ENCODE peak calls at places on chromosomes 3 and 15, in six cellular contexts. X is neuronal stem cell, A is mesenchymal stem cell, V is IMR-90, W is H9, D is H1. F is an unnamed sample.

GRCh38 chr3:129824926-129825541 is 68.5 kb downstream of the TMCC1 start:
- DNase-seq in X (peak), A (peak), V (peak), W (peak), D (no peak), F (peak)

GRCh38 chr3:77873599-77873998 is 833.7 kb downstream of the ROBO2 start:
- DNase-seq in X (no peak), A (no peak), V (no peak), W (no peak), D (no peak), F (no peak)

GRCh38 chr3:196214783-196215441 is 1.4 kb upstream of the SLC51A start:
- DNase-seq in X (no peak), A (no peak), V (no peak), W (no peak), D (no peak), F (no peak)

GRCh38 chr15:37921527-37922385 is 12.7 kb upstream of the TMCO5A start:
- DNase-seq in X (no peak), A (no peak), V (peak), W (no peak), D (no peak), F (no peak)

GRCh38 chr3:63912768-63913588 is 795 bp upstream of the SCAANT1 start:
- DNase-seq in X (peak), A (peak), V (peak), W (peak), D (no peak), F (peak)

GRCh38 chr3:78666458-78666800 is 1101.4 kb downstream of the ROBO1 start:
- DNase-seq in X (no peak), A (no peak), V (peak), W (no peak), D (no peak), F (peak)

GRCh38 chr15:83108266-83109219 is 1.1 kb downstream of the TM6SF1 start:
- DNase-seq in X (no peak), A (peak), V (peak), W (no peak), D (no peak), F (peak)

GRCh38 chr3:126543457-126544090 is 15.2 kb downstream of the C3orf22 start:
- DNase-seq in X (no peak), A (no peak), V (no peak), W (no peak), D (no peak), F (no peak)

GRCh38 chr15:63048986-63049665 is 6.6 kb downstream of the TPM1 start:
- DNase-seq in X (no peak), A (peak), V (peak), W (peak), D (no peak), F (no peak)

GRCh38 chr3:111712294-111713180 is 117.4 kb upstream of the ZBED2 start:
- DNase-seq in X (no peak), A (no peak), V (no peak), W (no peak), D (no peak), F (peak)

GRCh38 chr15:73493936-73494335 is 51.0 kb downstream of the REC114 start:
- DNase-seq in X (no peak), A (no peak), V (no peak), W (no peak), D (no peak), F (peak)

GRCh38 chr15:74489518-74490338 is 28.8 kb upstream of the UBL7 start:
- DNase-seq in X (peak), A (peak), V (peak), W (peak), D (peak), F (peak)

GRCh38 chr3:126888186-126888760 is 94.6 kb upstream of the PLXNA1 start:
- DNase-seq in X (no peak), A (no peak), V (no peak), W (no peak), D (no peak), F (peak)

GRCh38 chr3:128229077-128229837 is 76.0 kb downstream of the EEFSEC start:
- DNase-seq in X (no peak), A (no peak), V (no peak), W (no peak), D (no peak), F (no peak)

GRCh38 chr3:43696881-43697280 is 6.1 kb downstream of the ABHD5 start:
- DNase-seq in X (no peak), A (no peak), V (no peak), W (no peak), D (no peak), F (no peak)

GRCh38 chr3:70824785-70825184 is 512.3 kb upstream of the MDFIC2 start:
- DNase-seq in X (no peak), A (peak), V (peak), W (no peak), D (no peak), F (no peak)

GRCh38 chr3:50600841-50601591 is 10.6 kb downstream of the CISH start:
- DNase-seq in X (no peak), A (peak), V (peak), W (no peak), D (no peak), F (peak)

GRCh38 chr3:23612296-23612891 is 193.4 kb upstream of the UBE2E1 start:
- DNase-seq in X (no peak), A (peak), V (peak), W (no peak), D (no peak), F (no peak)

GRCh38 chr3:123597561-123597960 is 12.7 kb upstream of the HACD2 start:
- DNase-seq in X (no peak), A (no peak), V (no peak), W (no peak), D (no peak), F (no peak)

GRCh38 chr15:43930079-43930478 is 103.3 kb downstream of the WDR76 start:
- DNase-seq in X (no peak), A (no peak), V (peak), W (peak), D (peak), F (no peak)

GRCh38 chr3:133469140-133469731 is 69.4 kb downstream of the BFSP2 start:
- DNase-seq in X (no peak), A (peak), V (peak), W (no peak), D (no peak), F (peak)

GRCh38 chr3:48232734-48233133 is 8.2 kb upstream of the ZNF589 start:
- DNase-seq in X (peak), A (peak), V (peak), W (peak), D (peak), F (peak)

GRCh38 chr15:92069308-92070244 is 216.1 kb downstream of the SLCO3A1 start:
- DNase-seq in X (no peak), A (peak), V (peak), W (no peak), D (no peak), F (peak)

GRCh38 chr15:71259866-71260265 is 144.6 kb downstream of the THSD4 start:
- DNase-seq in X (no peak), A (no peak), V (no peak), W (no peak), D (no peak), F (no peak)

GRCh38 chr3:64188810-64189560 is 36.3 kb downstream of the PRICKLE2 start:
- DNase-seq in X (no peak), A (peak), V (peak), W (no peak), D (no peak), F (peak)

GRCh38 chr3:98986073-98986472 is 84.6 kb upstream of the DCBLD2 start:
- DNase-seq in X (peak), A (peak), V (peak), W (peak), D (peak), F (peak)

GRCh38 chr3:33146791-33147445 is 33.1 kb downstream of the CRTAP start:
- DNase-seq in X (no peak), A (no peak), V (peak), W (no peak), D (no peak), F (no peak)

GRCh38 chr3:81154611-81155143 is 606.8 kb downstream of the GBE1 start:
- DNase-seq in X (no peak), A (no peak), V (no peak), W (peak), D (no peak), F (no peak)

GRCh38 chr3:72535789-72536188 is 312.5 kb downstream of the SHQ1 start:
- DNase-seq in X (no peak), A (peak), V (no peak), W (no peak), D (no peak), F (no peak)

GRCh38 chr15:54149115-54149531 is 170.9 kb downstream of the UNC13C start:
- DNase-seq in X (no peak), A (no peak), V (peak), W (no peak), D (no peak), F (no peak)

GRCh38 chr3:187616307-187616939 is 53.8 kb downstream of the SST start:
- DNase-seq in X (peak), A (peak), V (peak), W (peak), D (peak), F (peak)

GRCh38 chr3:172391592-172392302 is 56.5 kb downstream of the GHSR start:
- DNase-seq in X (no peak), A (peak), V (peak), W (no peak), D (no peak), F (no peak)

GRCh38 chr3:172388412-172389078 is 59.7 kb downstream of the GHSR start:
- DNase-seq in X (no peak), A (no peak), V (no peak), W (no peak), D (no peak), F (no peak)

GRCh38 chr3:172387728-172388127 is 60.5 kb downstream of the GHSR start:
- DNase-seq in X (no peak), A (no peak), V (no peak), W (no peak), D (no peak), F (no peak)

GRCh38 chr3:172394692-172395091 is 53.6 kb downstream of the GHSR start:
- DNase-seq in X (no peak), A (no peak), V (no peak), W (no peak), D (no peak), F (no peak)

DNA sequence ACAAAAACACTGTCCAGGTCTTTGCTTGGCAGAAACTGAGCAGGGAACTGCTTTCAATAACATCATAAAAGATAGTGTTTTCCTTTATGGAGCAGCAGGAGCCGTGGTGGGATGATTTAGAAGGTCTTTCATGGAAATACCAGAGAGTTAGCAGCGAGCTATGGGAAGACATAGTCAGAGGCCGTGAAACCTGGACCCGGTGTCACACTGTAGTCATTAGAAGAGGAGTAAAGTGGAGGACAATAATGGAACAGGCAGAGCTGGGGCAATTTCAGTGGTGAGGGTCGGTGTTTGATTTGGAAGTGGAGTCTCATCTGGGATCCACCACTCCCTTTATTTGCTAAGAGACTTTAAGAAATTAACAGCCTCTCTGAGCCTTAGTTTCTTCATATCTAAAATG is 57.5 kb downstream of the GHSR start:
- DNase-seq in X (no peak), A (no peak), V (no peak), W (no peak), D (no peak), F (no peak)
- H2BK5ac ChIP-seq in X (no peak), A (no peak), V (peak), W (no peak), D (no peak), F (no peak)

DNA sequence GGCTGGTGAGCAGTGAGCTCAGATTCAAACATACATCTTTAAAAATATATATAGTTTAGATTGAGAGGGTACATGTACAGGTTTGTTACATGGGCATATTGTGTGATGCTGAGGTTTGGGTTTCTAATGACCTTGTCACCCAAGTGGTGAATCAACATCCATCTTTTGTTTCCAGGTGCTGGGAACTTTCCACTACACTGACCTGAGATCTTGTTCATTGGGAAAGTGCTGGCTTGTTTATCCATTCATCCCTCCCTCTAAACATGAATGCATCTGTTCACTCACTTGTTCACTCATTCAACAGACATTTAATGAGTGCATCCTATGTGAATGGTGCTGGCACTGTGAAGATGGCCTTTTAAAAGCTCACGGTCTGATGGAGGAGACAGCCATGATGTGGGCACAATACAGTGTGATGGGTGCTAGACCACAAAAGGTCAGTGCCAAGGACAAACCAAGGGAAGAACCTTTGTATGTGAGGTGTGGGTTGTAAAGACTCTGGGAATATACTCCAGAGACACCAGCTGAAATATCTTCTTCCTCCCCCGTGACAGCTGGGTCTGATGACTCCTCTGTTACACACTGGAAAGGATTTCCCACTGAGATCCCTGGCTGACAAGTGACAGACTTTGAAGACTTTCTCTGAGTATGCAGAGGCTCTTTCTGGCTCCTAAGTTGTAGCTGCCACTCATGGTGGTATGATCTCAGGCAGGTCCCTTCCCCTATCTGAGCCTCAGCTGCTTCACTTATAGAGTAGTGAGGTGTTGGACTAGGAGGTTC is 16.2 kb upstream of the ITGA11 start:
- DNase-seq in X (no peak), A (no peak), V (no peak), W (no peak), D (no peak), F (no peak)
- H3K27ac ChIP-seq in X (no peak), A (no peak), V (no peak), W (no peak), D (no peak), F (no peak)

DNA sequence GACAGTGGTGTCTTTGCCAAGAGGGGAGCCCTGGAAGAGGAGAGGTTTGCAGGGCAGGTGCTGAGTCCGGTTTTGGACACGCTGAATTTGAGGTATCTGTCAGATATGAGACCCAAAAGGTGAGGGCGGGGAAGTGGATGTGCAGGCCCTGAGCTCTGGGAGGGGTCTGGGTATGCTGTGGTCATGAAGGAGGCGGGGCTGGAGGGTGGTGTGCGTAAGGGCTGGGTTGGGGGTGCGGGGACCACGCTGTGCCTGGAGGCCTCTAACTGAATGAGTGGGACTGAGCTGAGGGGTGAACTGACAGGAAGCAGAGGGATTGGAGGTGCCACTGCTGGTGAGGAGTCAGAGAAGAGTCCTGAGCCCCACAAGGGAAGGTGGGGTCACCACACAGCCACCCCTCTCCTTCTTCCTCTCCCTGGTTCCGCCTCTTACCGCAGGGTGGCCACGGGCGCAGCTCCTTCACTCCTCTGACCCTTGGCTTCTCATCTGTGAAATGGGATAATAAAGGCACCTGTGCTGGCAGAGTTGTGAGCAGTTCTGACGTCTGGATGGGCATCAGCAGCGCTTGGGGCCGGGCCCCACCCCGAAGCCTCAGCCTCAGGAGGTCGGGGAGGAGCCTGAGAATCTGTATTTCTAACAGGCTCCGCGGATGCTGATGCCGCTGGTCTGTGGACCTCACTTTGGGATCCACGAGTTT is 28.8 kb downstream of the PSTPIP1 start:
- DNase-seq in X (no peak), A (no peak), V (no peak), W (peak), D (no peak), F (no peak)
- H3K14ac ChIP-seq in X (peak), A (no peak), V (no peak), W (no peak), D (no peak), F (no peak)

GRCh38 chr15:67083135-67083766 is 17.8 kb downstream of the SMAD3 start:
- DNase-seq in X (no peak), A (no peak), V (peak), W (no peak), D (no peak), F (no peak)
- H2BK5ac ChIP-seq in X (no peak), A (no peak), V (peak), W (no peak), D (no peak), F (no peak)

GRCh38 chr3:157495846-157496245 is 7.4 kb downstream of the VEPH1 start:
- DNase-seq in X (no peak), A (no peak), V (no peak), W (no peak), D (no peak), F (no peak)
- H3K27ac ChIP-seq in X (no peak), A (no peak), V (no peak), W (no peak), D (no peak), F (no peak)